ENCODE peak calls at places on chromosome 2, in nine cellular contexts. I, J, B, G, V, E, S, P and D are unnamed samples.

GRCh38 chr2:147660680-147661079 is 184.1 kb upstream of the ACVR2A start:
- DNase-seq in E (no peak), S (no peak), G (no peak), J (no peak), P (no peak), I (no peak), B (no peak), V (no peak), D (peak; percentile 34)

GRCh38 chr2:176099737-176100546 is at the start of gene HOXD12:
- DNase-seq in V (no peak), B (no peak), S (no peak), I (no peak), E (no peak), P (no peak), G (no peak), J (peak; percentile 3), D (no peak)

GRCh38 chr2:128646091-128646490 is 327.4 kb upstream of the HS6ST1 start:
- DNase-seq in J (no peak), E (no peak), S (no peak), P (peak; percentile 4), I (no peak), V (no peak), G (no peak), B (no peak), D (no peak)

GRCh38 chr2:205759732-205760516 is 77.6 kb downstream of the NRP2 start:
- DNase-seq in S (no peak), G (no peak), V (no peak), P (no peak), J (no peak), I (no peak), B (no peak), E (no peak), D (peak; percentile 65)

GRCh38 chr2:43169091-43169936 is 57.1 kb downstream of the ZFP36L2 start:
- DNase-seq in B (peak; percentile 48), G (no peak), I (peak; percentile 56), S (no peak), E (no peak), P (no peak), V (peak; percentile 59), J (peak; percentile 53), D (no peak)

GRCh38 chr2:73859721-73860586 is 31.2 kb downstream of the STAMBP start:
- DNase-seq in P (no peak), B (no peak), J (no peak), I (peak; percentile 88), E (peak; percentile 44), G (no peak), S (peak; percentile 41), V (no peak), D (no peak)

GRCh38 chr2:69083126-69083733 is 70.3 kb downstream of the ANTXR1 start:
- DNase-seq in V (no peak), B (no peak), I (peak; percentile 89), J (no peak), G (no peak), P (no peak), E (peak; percentile 24), S (no peak), D (peak; percentile 70)

GRCh38 chr2:121974919-121975654 is 219.6 kb downstream of the TSN start:
- DNase-seq in I (peak; percentile 72), B (peak; percentile 42), G (no peak), J (peak; percentile 32), E (peak; percentile 84), P (no peak), V (peak; percentile 44), S (peak; percentile 43), D (peak; percentile 53)

GRCh38 chr2:145752091-145752806 is 1232.3 kb upstream of the ZEB2 start:
- DNase-seq in S (peak; percentile 45), I (peak; percentile 77), V (peak; percentile 24), P (no peak), B (peak; percentile 34), G (no peak), J (no peak), E (peak; percentile 93), D (no peak)

GRCh38 chr2:121272596-121272995 is 12.4 kb downstream of the TFCP2L1 start:
- DNase-seq in E (no peak), G (no peak), V (no peak), B (no peak), P (no peak), I (peak; percentile 53), J (no peak), S (no peak), D (no peak)

GRCh38 chr2:140454717-140455116 is 1674.5 kb upstream of the NXPH2 start:
- DNase-seq in B (no peak), P (no peak), I (peak; percentile 60), E (no peak), V (no peak), G (peak; percentile 6), S (peak; percentile 7), J (no peak), D (no peak)

GRCh38 chr2:203122317-203122998 is 107.8 kb downstream of the NBEAL1 start:
- DNase-seq in I (no peak), S (no peak), B (no peak), J (no peak), P (no peak), V (no peak), E (peak; percentile 34), G (no peak), D (no peak)

GRCh38 chr2:237434916-237435315 is 21.0 kb upstream of the COL6A3 start:
- DNase-seq in J (peak; percentile 65), V (no peak), G (no peak), B (no peak), E (no peak), S (no peak), P (peak; percentile 70), I (no peak), D (no peak)

GRCh38 chr2:96954490-96954846 is 31.9 kb downstream of the FAM178B start:
- DNase-seq in B (no peak), G (no peak), I (no peak), P (no peak), E (no peak), J (no peak), S (no peak), V (no peak), D (no peak)

GRCh38 chr2:43225093-43225787 is 1.2 kb downstream of the ZFP36L2 start:
- DNase-seq in V (peak; percentile 67), P (no peak), E (no peak), J (peak; percentile 64), G (no peak), I (peak; percentile 64), S (no peak), B (peak; percentile 67), D (peak; percentile 51)

GRCh38 chr2:20640411-20641122 is 10.3 kb downstream of the HS1BP3 start:
- DNase-seq in S (no peak), E (no peak), I (no peak), P (no peak), J (no peak), G (no peak), V (peak; percentile 21), B (peak; percentile 67), D (no peak)

GRCh38 chr2:47069628-47070154 is 85.4 kb downstream of the STPG4 start:
- DNase-seq in S (no peak), J (no peak), E (peak; percentile 84), I (peak; percentile 94), G (no peak), V (peak; percentile 63), B (peak; percentile 87), P (peak; percentile 59), D (no peak)

GRCh38 chr2:47095302-47096020 is 59.6 kb downstream of the STPG4 start:
- DNase-seq in S (no peak), J (no peak), G (no peak), V (no peak), B (no peak), E (no peak), I (no peak), P (peak; percentile 56), D (no peak)

GRCh38 chr2:1910562-1911256 is 166.4 kb upstream of the PXDN start:
- DNase-seq in J (no peak), I (no peak), E (no peak), S (no peak), P (no peak), B (no peak), G (no peak), V (no peak), D (peak; percentile 41)

GRCh38 chr2:44776924-44777480 is 164.5 kb upstream of the SIX3 start:
- DNase-seq in B (no peak), V (no peak), P (no peak), E (no peak), I (no peak), J (no peak), G (no peak), S (no peak), D (no peak)

GRCh38 chr2:9273496-9273895 is 66.9 kb downstream of the ASAP2 start:
- DNase-seq in J (no peak), G (no peak), E (no peak), V (no peak), P (no peak), B (no peak), I (no peak), S (no peak), D (no peak)

GRCh38 chr2:6459138-6459537 is 406.6 kb downstream of the CMPK2 start:
- DNase-seq in S (no peak), P (no peak), I (no peak), G (no peak), V (no peak), B (no peak), E (no peak), J (no peak), D (no peak)

DNA sequence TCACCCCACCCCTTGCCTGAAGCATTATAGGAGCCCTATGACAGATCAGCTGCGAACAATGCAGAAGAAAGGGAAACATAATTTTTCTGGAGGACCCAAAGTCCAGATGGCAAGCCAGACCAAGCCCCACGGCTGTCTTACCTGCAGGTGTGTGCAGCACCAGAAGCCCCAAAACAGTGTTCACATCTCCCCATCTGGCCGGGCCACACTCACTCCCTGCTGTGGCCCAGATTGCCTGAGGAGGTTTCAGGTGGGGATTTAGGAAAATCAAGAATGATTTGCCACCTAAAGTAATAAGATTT is 11.7 kb upstream of the STK17B start:
- DNase-seq in P (no peak), I (no peak), J (no peak), S (no peak), V (no peak), B (no peak), E (no peak), G (no peak), D (no peak)
- H3K4me3 ChIP-seq in P (no peak overlapping the region), I (no peak overlapping the region), J (no peak overlapping the region), S (no peak overlapping the region), V (no peak overlapping the region), B (no peak overlapping the region), E (no peak overlapping the region), G (no peak overlapping the region), D (no peak overlapping the region)

GRCh38 chr2:157245441-157246211 is 11.9 kb upstream of the GALNT5 start:
- DNase-seq in I (no peak), G (no peak), J (no peak), B (no peak), V (no peak), E (no peak), S (no peak), P (no peak), D (no peak)
- H3K4me3 ChIP-seq in I (no peak overlapping the region), G (no peak overlapping the region), J (no peak overlapping the region), B (no peak overlapping the region), V (no peak overlapping the region), E (no peak overlapping the region), S (no peak overlapping the region), P (no peak overlapping the region), D (no peak overlapping the region)

GRCh38 chr2:30225131-30225762 is 6.1 kb upstream of the LBH start:
- DNase-seq in B (peak; percentile 67), E (no peak), P (no peak), J (peak; percentile 44), I (no peak), V (no peak), G (no peak), S (no peak), D (no peak)
- H3K4me3 ChIP-seq in B (no peak overlapping the region), E (no peak overlapping the region), P (no peak overlapping the region), J (peak overlapping the region; percentile 59), I (no peak overlapping the region), V (no peak overlapping the region), G (peak overlapping the region; percentile 60), S (peak overlapping the region; percentile 33), D (no peak overlapping the region)

GRCh38 chr2:166411473-166412230 is 35.9 kb upstream of the SCN9A start:
- DNase-seq in B (no peak), P (no peak), J (no peak), V (no peak), E (no peak), G (no peak), S (no peak), I (peak; percentile 46), D (no peak)
- H3K4me3 ChIP-seq in B (no peak overlapping the region), P (no peak overlapping the region), J (no peak overlapping the region), V (no peak overlapping the region), E (no peak overlapping the region), G (no peak overlapping the region), S (no peak overlapping the region), I (no peak overlapping the region), D (no peak overlapping the region)